ENCODE peak calls at places on chromosomes 16 and 17, in nine cellular contexts. X, Y, O, L, G, K, R, C and Q are unnamed samples.

GRCh38 chr17:57654040-57654775 is 90.9 kb downstream of the CCDC182 start:
- DNase-seq in X (no peak), L (no peak), Y (no peak), R (no peak), G (no peak), C (no peak), K (no peak), O (no peak), Q (no peak)

GRCh38 chr16:84465154-84465553 is 39.3 kb downstream of the MEAK7 start:
- DNase-seq in Y (no peak), K (no peak), C (no peak), O (no peak), X (no peak), G (no peak), R (no peak), L (no peak), Q (no peak)

GRCh38 chr17:58402679-58403078 is 14.7 kb downstream of the RNF43 start:
- DNase-seq in X (no peak), C (no peak), K (no peak), G (no peak), R (no peak), Y (no peak), L (no peak), O (no peak), Q (no peak)

GRCh38 chr17:69430488-69430887 is 16.0 kb downstream of the MAP2K6 start:
- DNase-seq in L (no peak), G (no peak), C (no peak), O (peak), K (no peak), R (no peak), Y (no peak), X (no peak), Q (no peak)

GRCh38 chr17:41451154-41451728 is 10.5 kb upstream of the KRT38 start:
- DNase-seq in L (no peak), G (no peak), R (no peak), C (no peak), K (no peak), Y (no peak), X (no peak), O (no peak), Q (no peak)

GRCh38 chr17:61656721-61657217 is 65.8 kb upstream of the NACA2 start:
- DNase-seq in O (peak), L (no peak), X (no peak), G (no peak), K (no peak), R (no peak), Y (no peak), C (no peak), Q (no peak)

GRCh38 chr16:21277927-21278706 is at the start of gene CRYM:
- DNase-seq in L (peak), K (no peak), C (peak), X (peak), Y (no peak), O (peak), R (peak), G (peak), Q (no peak)

GRCh38 chr17:48051706-48052486 is 3.7 kb downstream of the NFE2L1 start:
- DNase-seq in L (no peak), G (peak), O (peak), Y (no peak), K (no peak), R (no peak), C (no peak), X (no peak), Q (no peak)

GRCh38 chr17:82153745-82154375 is 55.8 kb upstream of the FASN start:
- DNase-seq in Y (peak), K (peak), C (peak), O (peak), G (peak), L (peak), X (peak), R (peak), Q (peak)

GRCh38 chr17:70096861-70097260 is 21.8 kb downstream of the KCNJ16 start:
- DNase-seq in O (no peak), Y (no peak), R (no peak), K (no peak), C (no peak), L (no peak), X (no peak), G (no peak), Q (no peak)

GRCh38 chr17:63969278-63969677 is 3.4 kb downstream of the SCN4A start:
- DNase-seq in X (no peak), L (no peak), R (no peak), K (no peak), O (no peak), C (no peak), G (no peak), Y (no peak), Q (no peak)

GRCh38 chr16:75591001-75591852 is 25.0 kb downstream of the GABARAPL2 start:
- DNase-seq in R (no peak), C (no peak), G (peak), O (peak), L (no peak), Y (peak), X (no peak), K (no peak), Q (no peak)

GRCh38 chr17:7703584-7704574 is 1.1 kb upstream of the EFNB3 start:
- DNase-seq in G (peak), L (peak), C (no peak), X (peak), R (no peak), O (peak), K (peak), Y (no peak), Q (no peak)

GRCh38 chr16:87207509-87207908 is 109.7 kb downstream of the C16orf95 start:
- DNase-seq in Y (no peak), C (no peak), R (no peak), L (no peak), K (no peak), X (no peak), G (no peak), O (peak), Q (no peak)

GRCh38 chr16:9151597-9151996 is 60.2 kb downstream of the HAPSTR1 start:
- DNase-seq in L (no peak), O (peak), Y (no peak), R (no peak), K (no peak), G (no peak), X (no peak), C (no peak), Q (no peak)

GRCh38 chr17:45019177-45019711 is 32.2 kb downstream of the DCAKD start:
- DNase-seq in Y (no peak), C (peak), G (peak), K (no peak), O (peak), R (peak), X (peak), L (peak), Q (peak)

GRCh38 chr16:10668322-10669045 is 26.2 kb downstream of the TEKT5 start:
- DNase-seq in O (no peak), L (no peak), K (no peak), R (peak), G (no peak), X (peak), C (peak), Y (peak), Q (no peak)

GRCh38 chr16:12027091-12027490 is 50.6 kb downstream of the SNX29 start:
- DNase-seq in G (peak), Y (no peak), K (no peak), R (no peak), L (no peak), C (no peak), X (no peak), O (no peak), Q (no peak)

GRCh38 chr17:45123930-45124796 is 8.2 kb downstream of the PLCD3 start:
- DNase-seq in K (no peak), X (peak), L (no peak), R (peak), C (no peak), O (peak), Y (no peak), G (no peak), Q (peak)

GRCh38 chr17:33436321-33436720 is 143.2 kb upstream of the ASIC2 start:
- DNase-seq in X (no peak), O (peak), C (no peak), R (no peak), G (no peak), Y (no peak), K (no peak), L (no peak), Q (no peak)

GRCh38 chr17:30788918-30789317 is 35.6 kb downstream of the CRLF3 start:
- DNase-seq in O (no peak), X (no peak), R (no peak), Y (no peak), G (no peak), L (no peak), K (no peak), C (no peak), Q (no peak)

GRCh38 chr17:30493802-30494201 is 16.6 kb downstream of the GOSR1 start:
- DNase-seq in R (no peak), K (no peak), Y (no peak), L (no peak), C (no peak), G (no peak), O (no peak), X (no peak), Q (no peak)